ENCODE peak calls at places on chromosomes 4 and X, in ten cellular contexts. I, T, O, V, F, G, P, R, D and U are unnamed samples.

GRCh38 chr4:10085386-10085785 is 31.2 kb downstream of the WDR1 start:
- DNase-seq in I (no peak), T (no peak), O (no peak), V (no peak), F (no peak), G (no peak), P (peak; percentile 29), R (no peak), D (no peak), U (no peak)

GRCh38 chr4:84028340-84028739 is 470.8 kb downstream of the NKX6-1 start:
- DNase-seq in I (no peak), T (no peak), O (no peak), V (no peak), F (no peak), G (peak; percentile 63), P (no peak), R (no peak), D (no peak), U (no peak)

GRCh38 chr4:56164921-56165320 is 216.2 kb downstream of the CEP135 start:
- DNase-seq in I (no peak), T (no peak), O (no peak), V (no peak), F (no peak), G (no peak), P (no peak), R (no peak), D (no peak), U (no peak)

GRCh38 chrX:108439434-108439883 is at the start of gene COL4A5:
- DNase-seq in I (peak; percentile 70), T (no peak), O (peak; percentile 72), V (no peak), F (peak; percentile 66), G (peak; percentile 85), P (peak; percentile 52), R (no peak), D (no peak), U (peak; percentile 64)

GRCh38 chr4:3675251-3676115 is 90.7 kb upstream of the ADRA2C start:
- DNase-seq in I (no peak), T (no peak), O (no peak), V (no peak), F (no peak), G (peak; percentile 70), P (peak; percentile 3), R (no peak), D (no peak), U (no peak)

GRCh38 chr4:3387943-3388348 is 53.8 kb upstream of the HGFAC start:
- DNase-seq in I (no peak), T (no peak), O (no peak), V (no peak), F (no peak), G (peak; percentile 62), P (peak; percentile 92), R (no peak), D (no peak), U (no peak)

GRCh38 chrX:53084043-53084570 is 1.9 kb downstream of the TSPYL2 start:
- DNase-seq in I (no peak), T (no peak), O (no peak), V (no peak), F (no peak), G (no peak), P (no peak), R (no peak), D (no peak), U (no peak)

GRCh38 chr4:77022581-77023133 is 53.1 kb downstream of the CCNI start:
- DNase-seq in I (no peak), T (no peak), O (no peak), V (no peak), F (no peak), G (peak; percentile 84), P (no peak), R (no peak), D (no peak), U (peak; percentile 58)

GRCh38 chrX:43861750-43862149 is 20.5 kb downstream of the MAOB start:
- DNase-seq in I (no peak), T (no peak), O (no peak), V (no peak), F (no peak), G (no peak), P (no peak), R (no peak), D (no peak), U (no peak)

GRCh38 chr4:25343671-25344070 is 31.1 kb downstream of the ZCCHC4 start:
- DNase-seq in I (no peak), T (no peak), O (no peak), V (no peak), F (no peak), G (no peak), P (no peak), R (no peak), D (no peak), U (no peak)

GRCh38 chr4:24024597-24024996 is 134.8 kb upstream of the PPARGC1A start:
- DNase-seq in I (no peak), T (no peak), O (peak; percentile 16), V (no peak), F (no peak), G (no peak), P (no peak), R (no peak), D (no peak), U (peak; percentile 47)

GRCh38 chr4:2222838-2223237 is 19.1 kb downstream of the HAUS3 start:
- DNase-seq in I (no peak), T (no peak), O (no peak), V (no peak), F (peak; percentile 13), G (peak; percentile 68), P (no peak), R (no peak), D (no peak), U (no peak)

GRCh38 chr4:109046549-109047171 is 255.8 kb downstream of the COL25A1 start:
- DNase-seq in I (no peak), T (peak; percentile 29), O (peak; percentile 40), V (no peak), F (no peak), G (no peak), P (no peak), R (no peak), D (no peak), U (peak; percentile 79)

GRCh38 chr4:120682981-120683380 is 239.5 kb downstream of the PRDM5 start:
- DNase-seq in I (no peak), T (peak; percentile 44), O (no peak), V (no peak), F (no peak), G (no peak), P (no peak), R (no peak), D (no peak), U (no peak)

GRCh38 chr4:7103599-7104365 is 35.9 kb upstream of the GRPEL1 start:
- DNase-seq in I (no peak), T (no peak), O (peak; percentile 92), V (no peak), F (no peak), G (peak; percentile 62), P (peak; percentile 85), R (no peak), D (no peak), U (no peak)

GRCh38 chrX:30943984-30944383 is 54.9 kb upstream of the TAB3 start:
- DNase-seq in I (no peak), T (no peak), O (no peak), V (no peak), F (no peak), G (no peak), P (no peak), R (no peak), D (no peak), U (no peak)

GRCh38 chr4:5953003-5953951 is 60.4 kb upstream of the CRMP1 start:
- DNase-seq in I (no peak), T (no peak), O (no peak), V (no peak), F (no peak), G (peak; percentile 38), P (no peak), R (no peak), D (no peak), U (no peak)

GRCh38 chr4:7847206-7847605 is 92.5 kb downstream of the AFAP1 start:
- DNase-seq in I (no peak), T (no peak), O (no peak), V (no peak), F (no peak), G (no peak), P (no peak), R (no peak), D (no peak), U (no peak)

GRCh38 chrX:1658083-1658463 is 43.2 kb downstream of the ASMT start:
- DNase-seq in I (no peak), T (no peak), O (no peak), V (no peak), F (peak; percentile 22), G (peak; percentile 52), P (no peak), R (no peak), D (no peak), U (no peak)

GRCh38 chr4:2415881-2416563 is 2.4 kb downstream of the ZFYVE28 start:
- DNase-seq in I (no peak), T (no peak), O (no peak), V (no peak), F (no peak), G (peak; percentile 47), P (no peak), R (peak; percentile 33), D (no peak), U (no peak)

GRCh38 chrX:56733459-56734046 is 4.5 kb downstream of the NBDY start:
- DNase-seq in I (no peak), T (no peak), O (peak; percentile 73), V (peak; percentile 10), F (peak; percentile 7), G (peak; percentile 78), P (peak; percentile 47), R (peak; percentile 55), D (no peak), U (no peak)

GRCh38 chr4:16225139-16225538 is 1.1 kb downstream of the TAPT1 start:
- DNase-seq in I (no peak), T (no peak), O (no peak), V (peak; percentile 31), F (no peak), G (no peak), P (no peak), R (no peak), D (no peak), U (no peak)

GRCh38 chr4:153555730-153556440 is 89.7 kb downstream of the TMEM131L start:
- DNase-seq in I (no peak), T (no peak), O (peak; percentile 73), V (no peak), F (no peak), G (no peak), P (peak; percentile 88), R (no peak), D (no peak), U (peak; percentile 70)

GRCh38 chrX:136162827-136163427 is 15.6 kb downstream of the FHL1 start:
- DNase-seq in I (no peak), T (no peak), O (peak; percentile 55), V (peak; percentile 28), F (no peak), G (peak; percentile 85), P (peak; percentile 58), R (peak; percentile 51), D (no peak), U (no peak)

GRCh38 chrX:93420090-93420489 is 253.3 kb downstream of the NAP1L3 start:
- DNase-seq in I (no peak), T (no peak), O (no peak), V (no peak), F (no peak), G (no peak), P (no peak), R (no peak), D (no peak), U (no peak)

GRCh38 chr4:148514041-148514440 is 71.8 kb upstream of the NR3C2 start:
- DNase-seq in I (no peak), T (no peak), O (no peak), V (no peak), F (no peak), G (no peak), P (no peak), R (no peak), D (no peak), U (no peak)

GRCh38 chr4:124777007-124777406 is 64.5 kb upstream of the ANKRD50 start:
- DNase-seq in I (no peak), T (no peak), O (no peak), V (no peak), F (no peak), G (no peak), P (no peak), R (no peak), D (no peak), U (no peak)

GRCh38 chr4:3679071-3679825 is 86.9 kb upstream of the ADRA2C start:
- DNase-seq in I (no peak), T (no peak), O (no peak), V (no peak), F (no peak), G (peak; percentile 44), P (peak; percentile 5), R (no peak), D (no peak), U (no peak)